ENCODE peak calls at places on chromosomes 6 and 20, in eight cellular contexts. U, M, I, C, J, A, Z and D are unnamed samples.

GRCh38 chr6:17281100-17281496 is at the start of gene RBM24:
- DNase-seq in U (peak; percentile 82), M (peak; percentile 56), I (peak; percentile 68), C (peak; percentile 61), J (no peak), A (no peak), Z (peak; percentile 84), D (peak; percentile 92)

GRCh38 chr6:35731414-35731735 is 5.5 kb upstream of the ARMC12 start:
- DNase-seq in U (peak; percentile 99), M (peak; percentile 99), I (peak; percentile 85), C (peak; percentile 77), J (no peak), A (peak; percentile 83), Z (peak; percentile 85), D (peak; percentile 97)

GRCh38 chr20:22371843-22372242 is 212.5 kb downstream of the FOXA2 start:
- DNase-seq in U (no peak), M (peak; percentile 5), I (no peak), C (no peak), J (no peak), A (no peak), Z (no peak), D (no peak)

GRCh38 chr6:162765251-162765650 is 37.5 kb downstream of the PACRG start:
- DNase-seq in U (no peak), M (no peak), I (no peak), C (no peak), J (no peak), A (no peak), Z (no peak), D (no peak)

GRCh38 chr20:57612436-57612835 is 7.8 kb downstream of the ZBP1 start:
- DNase-seq in U (no peak), M (no peak), I (no peak), C (no peak), J (no peak), A (no peak), Z (no peak), D (no peak)

GRCh38 chr6:77450924-77451323 is 12.4 kb downstream of the HTR1B start:
- DNase-seq in U (no peak), M (no peak), I (peak; percentile 65), C (no peak), J (no peak), A (no peak), Z (no peak), D (peak; percentile 15)

GRCh38 chr6:29886686-29887085 is 55.6 kb upstream of the HLA-A start:
- DNase-seq in U (no peak), M (no peak), I (no peak), C (no peak), J (no peak), A (no peak), Z (no peak), D (no peak)

GRCh38 chr20:50540620-50541605 is 30.7 kb downstream of the PTPN1 start:
- DNase-seq in U (no peak), M (no peak), I (peak; percentile 98), C (no peak), J (peak; percentile 98), A (no peak), Z (peak; percentile 97), D (peak; percentile 79)

GRCh38 chr20:57672164-57672563 is 37.7 kb downstream of the PMEPA1 start:
- DNase-seq in U (peak; percentile 84), M (no peak), I (no peak), C (no peak), J (no peak), A (no peak), Z (no peak), D (no peak)

GRCh38 chr6:56335733-56336132 is 88.4 kb upstream of the COL21A1 start:
- DNase-seq in U (no peak), M (no peak), I (peak; percentile 95), C (no peak), J (peak; percentile 56), A (no peak), Z (peak; percentile 90), D (peak; percentile 62)

GRCh38 chr6:32906539-32906938 is 34.3 kb downstream of the HLA-DMB start:
- DNase-seq in U (no peak), M (no peak), I (peak; percentile 82), C (no peak), J (peak; percentile 78), A (no peak), Z (peak; percentile 76), D (no peak)

GRCh38 chr20:4134861-4135379 is 119.6 kb upstream of the RNF24 start:
- DNase-seq in U (no peak), M (no peak), I (no peak), C (no peak), J (no peak), A (no peak), Z (no peak), D (no peak)